ENCODE peak calls at places on chromosomes 2 and 18, in five cellular contexts. U, L, S, V and J are unnamed samples.

GRCh38 chr2:163132850-163133249 is 294.3 kb upstream of the KCNH7 start:
- DNase-seq in U (no peak), L (peak; percentile 4), S (peak; percentile 48), V (peak; percentile 15), J (peak; percentile 35)

GRCh38 chr18:76361219-76361618 is 133.8 kb downstream of the ZNF516 start:
- DNase-seq in U (no peak), L (no peak), S (no peak), V (no peak), J (no peak)

GRCh38 chr18:60196818-60197217 is 175.8 kb downstream of the MC4R start:
- DNase-seq in U (no peak), L (no peak), S (no peak), V (no peak), J (no peak)

GRCh38 chr2:155645771-155646170 is 686.8 kb downstream of the NR4A2 start:
- DNase-seq in U (no peak), L (no peak), S (no peak), V (peak; percentile 7), J (no peak)

GRCh38 chr2:156346731-156347130 is 14.2 kb upstream of the NR4A2 start:
- DNase-seq in U (no peak), L (no peak), S (no peak), V (no peak), J (no peak)

GRCh38 chr2:238924496-238925195 is 76.8 kb downstream of the TWIST2 start:
- DNase-seq in U (no peak), L (no peak), S (no peak), V (no peak), J (no peak)

GRCh38 chr2:74576151-74576755 is 21.7 kb downstream of the DOK1 start:
- DNase-seq in U (no peak), L (no peak), S (no peak), V (peak; percentile 62), J (no peak)

GRCh38 chr2:27715318-27716165 is 51.9 kb downstream of the SLC4A1AP start:
- DNase-seq in U (peak; percentile 79), L (no peak), S (peak; percentile 93), V (peak; percentile 73), J (peak; percentile 55)

GRCh38 chr18:74947417-74947816 is 261.5 kb downstream of the PTGR3 start:
- DNase-seq in U (no peak), L (no peak), S (no peak), V (no peak), J (no peak)

GRCh38 chr18:55582325-55582724 is 5.7 kb downstream of the TCF4 start:
- DNase-seq in U (no peak), L (no peak), S (no peak), V (peak; percentile 63), J (no peak)

GRCh38 chr2:241271641-241272297 is 43.7 kb downstream of the HDLBP start:
- DNase-seq in U (peak; percentile 85), L (peak; percentile 38), S (peak; percentile 79), V (peak; percentile 82), J (peak; percentile 81)

GRCh38 chr2:86097913-86098312 is 7.8 kb downstream of the POLR1A start:
- DNase-seq in U (no peak), L (no peak), S (no peak), V (no peak), J (no peak)

GRCh38 chr2:241561811-241562210 is 3.3 kb downstream of the BOK start:
- DNase-seq in U (no peak), L (no peak), S (no peak), V (peak; percentile 81), J (peak; percentile 72)

DNA sequence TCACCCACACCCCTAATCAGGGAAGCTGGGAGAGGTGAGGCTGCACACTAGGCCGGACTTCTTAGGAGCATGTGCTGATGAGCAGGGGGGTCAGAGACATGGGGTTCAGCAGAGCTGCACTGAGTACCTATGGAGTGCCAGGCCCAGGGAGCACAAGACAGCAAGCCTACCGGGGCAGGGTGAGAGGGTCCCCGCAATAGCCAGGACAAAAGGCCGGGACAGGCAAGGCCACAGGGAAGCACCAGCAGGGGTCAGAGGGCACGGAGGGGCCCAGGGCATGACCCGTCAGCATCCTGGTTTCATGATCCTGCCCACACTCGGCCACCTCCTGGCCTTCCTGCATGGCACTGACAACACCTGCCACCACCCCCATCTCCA is 73.5 kb downstream of the TNS1 start:
- DNase-seq in U (peak; percentile 15), L (no peak), S (no peak), V (no peak), J (no peak)
- H3K4me3 ChIP-seq in U (peak overlapping the region; percentile 42), L (no peak overlapping the region), S (no peak overlapping the region), V (no peak overlapping the region), J (no peak overlapping the region)

GRCh38 chr2:173016451-173016850 is 59.2 kb upstream of the MAP3K20 start:
- DNase-seq in U (no peak), L (no peak), S (no peak), V (no peak), J (no peak)

GRCh38 chr2:173017657-173018420 is 57.8 kb upstream of the MAP3K20 start:
- DNase-seq in U (no peak), L (no peak), S (no peak), V (no peak), J (no peak)

GRCh38 chr2:173027181-173028128 is 48.2 kb upstream of the MAP3K20 start:
- DNase-seq in U (peak; percentile 71), L (peak; percentile 83), S (peak; percentile 94), V (peak; percentile 77), J (peak; percentile 89)

GRCh38 chr2:173023718-173024117 is 51.9 kb upstream of the MAP3K20 start:
- DNase-seq in U (no peak), L (no peak), S (no peak), V (no peak), J (no peak)

DNA sequence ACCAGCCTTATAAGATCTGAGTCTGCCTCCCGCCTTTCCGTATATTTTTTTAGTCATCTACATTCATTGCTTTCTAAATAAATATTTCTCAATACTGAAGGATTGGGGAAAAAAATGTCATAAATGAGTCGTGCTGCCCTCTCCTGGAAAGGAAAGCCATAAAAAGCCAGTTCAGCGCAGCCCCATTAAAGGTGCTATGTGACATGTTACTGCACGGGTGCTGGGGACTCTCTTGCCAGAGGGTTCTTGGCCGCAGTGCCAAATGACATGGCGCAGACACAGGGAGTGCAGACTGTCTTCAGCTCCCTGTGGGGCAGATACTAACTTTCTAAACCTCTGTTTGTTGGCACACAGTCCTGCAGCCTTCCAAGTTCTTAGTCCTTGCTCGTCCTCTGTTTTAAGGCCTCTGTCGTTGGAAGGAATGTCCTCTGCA is 53.7 kb upstream of the MAP3K20 start:
- DNase-seq in U (peak; percentile 59), L (no peak), S (no peak), V (peak; percentile 19), J (peak; percentile 39)
- TF ChIP-seq CTCF in U (peak; percentile 56), L (peak; percentile 54), S (peak; percentile 52), V (peak; percentile 38), J (peak; percentile 42)

GRCh38 chr2:23943666-23944065 is 3.4 kb downstream of the UBXN2A start:
- DNase-seq in U (no peak), L (no peak), S (no peak), V (no peak), J (no peak)

GRCh38 chr2:23940262-23940975 is at the start of gene UBXN2A:
- DNase-seq in U (peak; percentile 79), L (peak; percentile 45), S (peak; percentile 91), V (peak; percentile 79), J (peak; percentile 75)

GRCh38 chr2:23940976-23941605 is 828 bp downstream of the UBXN2A start:
- DNase-seq in U (no peak), L (no peak), S (no peak), V (peak; percentile 53), J (peak; percentile 36)

GRCh38 chr2:23941644-23942043 is 1.4 kb downstream of the UBXN2A start:
- DNase-seq in U (no peak), L (no peak), S (no peak), V (no peak), J (no peak)

DNA sequence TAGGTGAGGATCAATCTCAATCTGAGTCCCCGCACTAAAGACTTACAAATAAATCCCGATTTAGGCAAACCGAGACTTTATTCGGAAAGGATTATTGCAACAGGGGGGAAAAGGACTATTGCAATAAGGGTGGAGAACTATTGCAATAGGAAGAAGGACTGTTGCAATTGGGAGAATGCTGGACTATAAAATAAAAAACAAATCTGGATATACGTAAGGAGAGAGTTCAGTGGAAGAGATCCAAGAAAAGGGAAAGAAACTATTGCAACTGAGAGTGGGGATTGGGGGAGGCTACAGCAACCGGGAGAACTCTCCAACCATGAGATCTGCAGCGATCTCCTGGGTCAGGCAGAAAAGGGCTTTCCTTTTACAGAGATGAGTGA is 1.2 kb upstream of the UBXN2A start:
- DNase-seq in U (no peak), L (no peak), S (no peak), V (no peak), J (no peak)
- H3K4me3 ChIP-seq in U (peak overlapping the region; percentile 85), L (no peak overlapping the region), S (no peak overlapping the region), V (peak overlapping the region; percentile 12), J (peak overlapping the region; percentile 72)

DNA sequence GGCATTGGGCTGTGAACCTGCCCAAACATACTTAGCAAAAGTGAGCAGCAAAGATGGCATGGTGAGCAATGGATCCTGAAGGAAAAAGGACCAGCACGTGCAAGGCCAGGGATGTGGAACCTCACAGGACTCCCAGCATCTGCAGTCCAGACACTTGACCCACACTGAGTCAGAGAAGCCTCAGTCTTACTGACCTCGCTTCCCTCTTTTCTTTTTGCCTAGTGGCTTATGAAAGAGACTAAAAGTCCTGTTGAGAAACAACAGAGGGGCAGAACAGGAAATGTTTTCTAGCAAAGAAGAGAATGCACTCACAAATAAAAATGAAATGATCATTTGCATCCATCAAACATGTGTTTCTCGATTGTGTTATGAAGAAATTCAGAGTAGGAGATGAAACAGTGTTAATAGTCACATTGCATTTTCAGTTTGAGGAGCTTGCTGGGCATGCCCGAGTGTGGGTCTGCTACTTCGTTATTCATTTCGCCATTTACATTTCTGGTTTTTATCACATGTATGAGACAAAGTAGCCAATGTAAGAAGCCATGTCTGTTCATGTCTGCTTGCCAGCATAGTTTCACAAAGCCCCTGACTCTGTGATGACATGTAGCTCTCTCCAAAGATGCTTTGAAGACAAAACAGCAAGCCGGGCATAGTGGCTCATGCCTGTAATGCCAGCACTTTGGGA is 118.4 kb downstream of the INO80D start:
- DNase-seq in U (no peak), L (no peak), S (no peak), V (peak; percentile 6), J (no peak)
- TF ChIP-seq CTCF in U (no peak), L (no peak), S (no peak), V (no peak), J (no peak)

GRCh38 chr2:68318686-68319396 is 908 bp downstream of the CNRIP1 start:
- DNase-seq in U (peak; percentile 38), L (no peak), S (no peak), V (peak; percentile 9), J (peak; percentile 10)
- H3K4me3 ChIP-seq in U (peak overlapping the region; percentile 88), L (no peak overlapping the region), S (peak overlapping the region; percentile 54), V (peak overlapping the region; percentile 84), J (peak overlapping the region; percentile 79)

GRCh38 chr2:14385043-14385442 is 247.5 kb upstream of the LRATD1 start:
- DNase-seq in U (no peak), L (no peak), S (no peak), V (no peak), J (no peak)
- TF ChIP-seq CTCF in U (no peak), L (no peak), S (no peak), V (no peak), J (peak; percentile 3)